ENCODE peak calls at places on chromosomes 2 and 18, in four cellular contexts. One of them, this sample, is unnamed.

GRCh38 chr2:240964221-240964853 is 34.1 kb upstream of the SNED1 start:
- DNase-seq in HepG2: no peak
- DNase-seq in K562: no peak
- DNase-seq in HCT116: no peak
- DNase-seq in this sample: no peak

GRCh38 chr2:85899849-85900248 is 11.1 kb upstream of the ST3GAL5 start:
- DNase-seq in HepG2: no peak
- DNase-seq in K562: no peak
- DNase-seq in HCT116: no peak
- DNase-seq in this sample: no peak

GRCh38 chr18:11751305-11752115 is 62.4 kb downstream of the GNAL start:
- DNase-seq in HepG2: no peak
- DNase-seq in K562: no peak
- DNase-seq in HCT116: no peak
- DNase-seq in this sample: no peak

GRCh38 chr2:20157606-20157970 is 67.3 kb downstream of the SDC1 start:
- DNase-seq in HepG2: no peak
- DNase-seq in K562: no peak
- DNase-seq in HCT116: no peak
- DNase-seq in this sample: no peak

GRCh38 chr2:64859208-64860161 is 129.7 kb upstream of the SLC1A4 start:
- DNase-seq in HepG2: no peak
- DNase-seq in K562: peak; percentile 90
- DNase-seq in HCT116: peak; percentile 63
- DNase-seq in this sample: no peak

GRCh38 chr2:20422679-20423271 is 24.1 kb upstream of the RHOB start:
- DNase-seq in HepG2: peak; percentile 53
- DNase-seq in K562: peak; percentile 49
- DNase-seq in HCT116: no peak
- DNase-seq in this sample: no peak

GRCh38 chr2:45285791-45286390 is 276.6 kb upstream of the SIX2 start:
- DNase-seq in HepG2: no peak
- DNase-seq in K562: no peak
- DNase-seq in HCT116: no peak
- DNase-seq in this sample: no peak

GRCh38 chr2:39120521-39120770 is 405 bp downstream of the SOS1 start:
- DNase-seq in HepG2: no peak
- DNase-seq in K562: no peak
- DNase-seq in HCT116: no peak
- DNase-seq in this sample: no peak

GRCh38 chr2:240651185-240651584 is 25.9 kb downstream of the GPR35 start:
- DNase-seq in HepG2: no peak
- DNase-seq in K562: no peak
- DNase-seq in HCT116: no peak
- DNase-seq in this sample: no peak

GRCh38 chr18:8030201-8030600 is 463.1 kb downstream of the PTPRM start:
- DNase-seq in HepG2: no peak
- DNase-seq in K562: no peak
- DNase-seq in HCT116: no peak
- DNase-seq in this sample: no peak

GRCh38 chr2:1968988-1969700 is 224.8 kb upstream of the PXDN start:
- DNase-seq in HepG2: no peak
- DNase-seq in K562: no peak
- DNase-seq in HCT116: no peak
- DNase-seq in this sample: no peak

GRCh38 chr2:203636896-203637818 is 69.3 kb upstream of the CD28 start:
- DNase-seq in HepG2: no peak
- DNase-seq in K562: no peak
- DNase-seq in HCT116: no peak
- DNase-seq in this sample: no peak

GRCh38 chr2:287471-287885 is 413 bp downstream of the ALKAL2 start:
- DNase-seq in HepG2: no peak
- DNase-seq in K562: no peak
- DNase-seq in HCT116: no peak
- DNase-seq in this sample: no peak

GRCh38 chr18:13984080-13984479 is 68.7 kb upstream of the MC2R start:
- DNase-seq in HepG2: no peak
- DNase-seq in K562: no peak
- DNase-seq in HCT116: no peak
- DNase-seq in this sample: no peak

GRCh38 chr2:150750726-150751125 is 263.3 kb upstream of the RND3 start:
- DNase-seq in HepG2: no peak
- DNase-seq in K562: no peak
- DNase-seq in HCT116: no peak
- DNase-seq in this sample: no peak

GRCh38 chr2:212135739-212136138 is 402.9 kb downstream of the ERBB4 start:
- DNase-seq in HepG2: no peak
- DNase-seq in K562: no peak
- DNase-seq in HCT116: no peak
- DNase-seq in this sample: no peak

GRCh38 chr2:194495046-194495445 is 1162.0 kb upstream of the SLC39A10 start:
- DNase-seq in HepG2: no peak
- DNase-seq in K562: no peak
- DNase-seq in HCT116: no peak
- DNase-seq in this sample: no peak

GRCh38 chr2:11930211-11930761 is 183.9 kb downstream of the LPIN1 start:
- DNase-seq in HepG2: no peak
- DNase-seq in K562: no peak
- DNase-seq in HCT116: no peak
- DNase-seq in this sample: no peak

GRCh38 chr2:28423856-28424605 is 31.4 kb downstream of the FOSL2 start:
- DNase-seq in HepG2: no peak
- DNase-seq in K562: no peak
- DNase-seq in HCT116: no peak
- DNase-seq in this sample: no peak

GRCh38 chr2:150997702-150998480 is 263.8 kb downstream of the RBM43 start:
- DNase-seq in HepG2: no peak
- DNase-seq in K562: no peak
- DNase-seq in HCT116: no peak
- DNase-seq in this sample: no peak

GRCh38 chr2:216181953-216182352 is 72.8 kb downstream of the XRCC5 start:
- DNase-seq in HepG2: no peak
- DNase-seq in K562: no peak
- DNase-seq in HCT116: no peak
- DNase-seq in this sample: no peak

GRCh38 chr2:56077352-56077915 is 106.4 kb upstream of the CCDC85A start:
- DNase-seq in HepG2: peak; percentile 49
- DNase-seq in K562: peak; percentile 32
- DNase-seq in HCT116: peak; percentile 39
- DNase-seq in this sample: no peak

GRCh38 chr2:148955798-148956197 is 80.8 kb downstream of the KIF5C start:
- DNase-seq in HepG2: no peak
- DNase-seq in K562: no peak
- DNase-seq in HCT116: no peak
- DNase-seq in this sample: no peak

GRCh38 chr18:31648966-31649429 is 35.4 kb downstream of the B4GALT6 start:
- DNase-seq in HepG2: peak; percentile 13
- DNase-seq in K562: no peak
- DNase-seq in HCT116: peak; percentile 78
- DNase-seq in this sample: peak; percentile 27

GRCh38 chr2:160384791-160385190 is 108.8 kb downstream of the RBMS1 start:
- DNase-seq in HepG2: no peak
- DNase-seq in K562: no peak
- DNase-seq in HCT116: no peak
- DNase-seq in this sample: no peak

GRCh38 chr2:11175293-11175795 is 20.1 kb downstream of the SLC66A3 start:
- DNase-seq in HepG2: no peak
- DNase-seq in K562: no peak
- DNase-seq in HCT116: no peak
- DNase-seq in this sample: no peak

GRCh38 chr2:159283529-159283928 is 3.0 kb downstream of the WDSUB1 start:
- DNase-seq in HepG2: no peak
- DNase-seq in K562: no peak
- DNase-seq in HCT116: no peak
- DNase-seq in this sample: no peak

GRCh38 chr18:12595571-12596255 is 62.2 kb downstream of the SPIRE1 start:
- DNase-seq in HepG2: peak; percentile 97
- DNase-seq in K562: no peak
- DNase-seq in HCT116: no peak
- DNase-seq in this sample: no peak

GRCh38 chr2:66109419-66109818 is 325.5 kb upstream of the MEIS1 start:
- DNase-seq in HepG2: no peak
- DNase-seq in K562: no peak
- DNase-seq in HCT116: no peak
- DNase-seq in this sample: no peak

GRCh38 chr2:105361132-105361889 is 24.0 kb downstream of the C2orf49 start:
- DNase-seq in HepG2: no peak
- DNase-seq in K562: no peak
- DNase-seq in HCT116: no peak
- DNase-seq in this sample: no peak

GRCh38 chr2:137928547-137929503 is 35.4 kb upstream of the HNMT start:
- DNase-seq in HepG2: peak; percentile 98
- DNase-seq in K562: no peak
- DNase-seq in HCT116: no peak
- DNase-seq in this sample: no peak

GRCh38 chr18:79596451-79597175 is 83.0 kb upstream of the CTDP1 start:
- DNase-seq in HepG2: no peak
- DNase-seq in K562: no peak
- DNase-seq in HCT116: no peak
- DNase-seq in this sample: no peak

GRCh38 chr18:78659748-78660147 is 319.9 kb upstream of the SALL3 start:
- DNase-seq in HepG2: no peak
- DNase-seq in K562: peak; percentile 13
- DNase-seq in HCT116: no peak
- DNase-seq in this sample: no peak

GRCh38 chr18:58041633-58042032 is 2.4 kb upstream of the NEDD4L start:
- DNase-seq in HepG2: peak; percentile 27
- DNase-seq in K562: peak; percentile 73
- DNase-seq in HCT116: no peak
- DNase-seq in this sample: no peak

GRCh38 chr18:36831139-36831538 is 2.2 kb downstream of the KIAA1328 start:
- DNase-seq in HepG2: no peak
- DNase-seq in K562: no peak
- DNase-seq in HCT116: no peak
- DNase-seq in this sample: no peak

GRCh38 chr2:197208029-197208428 is 102.6 kb downstream of the ANKRD44 start:
- DNase-seq in HepG2: no peak
- DNase-seq in K562: no peak
- DNase-seq in HCT116: no peak
- DNase-seq in this sample: no peak

DNA sequence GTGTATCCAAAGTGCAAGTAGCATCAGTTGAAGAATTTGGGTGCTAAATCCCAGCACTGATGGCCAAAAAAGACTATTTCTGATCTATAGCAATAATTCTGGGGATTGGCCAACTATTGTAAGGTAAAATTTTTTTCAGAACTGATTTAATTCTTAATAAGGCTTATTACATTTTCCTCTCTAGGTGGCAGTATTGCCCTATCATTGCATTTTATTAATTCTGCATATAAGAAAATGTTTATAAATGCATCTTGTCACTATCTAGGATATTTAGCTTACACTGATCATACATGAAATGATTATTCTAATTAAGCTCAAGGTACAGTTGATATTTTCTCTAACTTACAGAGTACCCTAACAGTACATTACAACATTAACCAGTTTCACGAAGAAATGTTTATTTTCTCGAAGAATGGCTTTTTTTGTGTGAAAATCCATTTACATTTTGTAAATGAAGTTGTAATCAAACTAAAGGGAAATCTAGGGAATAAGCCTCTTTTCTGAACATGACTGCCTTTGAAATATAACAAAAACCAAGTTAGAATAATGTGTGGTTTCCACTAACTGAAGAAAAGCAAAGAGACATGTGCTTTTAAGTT is 11.0 kb downstream of the TTN start:
- DNase-seq in HepG2: peak; percentile 10
- DNase-seq in K562: peak; percentile 16
- DNase-seq in HCT116: peak; percentile 22
- DNase-seq in this sample: peak; percentile 45
- TF ChIP-seq TCF7L2 in HepG2: no peak
- TF ChIP-seq TCF7L2 in K562: no peak
- TF ChIP-seq TCF7L2 in HCT116: no peak
- TF ChIP-seq TCF7L2 in this sample: no peak

DNA sequence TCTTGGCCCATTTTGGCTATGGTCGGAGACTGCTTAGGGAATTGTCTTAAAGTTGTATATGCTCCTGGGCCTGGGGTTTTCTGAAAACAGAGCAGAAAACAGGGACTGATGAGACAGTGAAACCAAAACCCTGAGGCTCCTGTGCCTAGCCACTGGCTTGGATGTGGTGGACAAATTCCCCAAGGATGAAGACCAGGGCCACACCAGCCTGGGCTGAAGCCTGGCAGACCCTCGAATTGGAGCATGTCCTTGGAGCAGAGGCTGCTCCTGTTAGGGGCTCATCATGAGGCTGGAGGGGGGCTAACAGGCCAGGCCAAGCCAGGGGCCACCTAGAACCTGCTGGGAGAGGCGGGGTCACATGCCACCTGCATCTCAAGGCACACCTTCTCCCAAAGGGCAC is 68.1 kb downstream of the STPG4 start:
- DNase-seq in HepG2: no peak
- DNase-seq in K562: no peak
- DNase-seq in HCT116: no peak
- DNase-seq in this sample: no peak
- H3K27ac ChIP-seq in HepG2: no peak overlapping the region
- H3K27ac ChIP-seq in K562: no peak overlapping the region
- H3K27ac ChIP-seq in HCT116: no peak overlapping the region
- H3K27ac ChIP-seq in this sample: peak overlapping the region; percentile 7

GRCh38 chr2:190511104-190511503 is 23.4 kb downstream of the NEMP2 start:
- DNase-seq in HepG2: peak; percentile 54
- DNase-seq in K562: peak; percentile 43
- DNase-seq in HCT116: peak; percentile 3
- DNase-seq in this sample: no peak

GRCh38 chr2:190504912-190505311 is 29.6 kb downstream of the NEMP2 start:
- DNase-seq in HepG2: no peak
- DNase-seq in K562: no peak
- DNase-seq in HCT116: no peak
- DNase-seq in this sample: no peak

GRCh38 chr2:190506666-190507065 is 27.9 kb downstream of the NEMP2 start:
- DNase-seq in HepG2: no peak
- DNase-seq in K562: no peak
- DNase-seq in HCT116: no peak
- DNase-seq in this sample: no peak

GRCh38 chr2:190505696-190506095 is 28.8 kb downstream of the NEMP2 start:
- DNase-seq in HepG2: no peak
- DNase-seq in K562: no peak
- DNase-seq in HCT116: no peak
- DNase-seq in this sample: no peak

DNA sequence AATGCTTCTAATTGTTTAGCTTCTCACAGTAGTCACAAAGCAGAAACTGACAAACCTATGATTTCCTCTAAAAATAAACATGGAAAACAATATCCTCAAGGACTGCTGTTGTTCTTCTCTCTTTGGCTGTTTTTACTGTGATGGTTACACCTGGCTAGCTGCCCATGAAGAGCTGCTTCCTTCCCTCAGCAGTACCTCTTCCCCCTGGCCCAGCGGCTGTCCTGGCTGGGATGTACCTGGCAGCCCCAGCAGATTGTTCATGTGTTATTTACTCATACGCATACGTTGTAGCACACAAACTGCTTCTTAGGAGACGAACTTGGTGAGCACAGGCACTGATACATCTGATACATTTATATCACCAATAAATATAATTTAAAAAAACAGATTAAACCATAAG is 27.4 kb downstream of the NEMP2 start:
- DNase-seq in HepG2: no peak
- DNase-seq in K562: no peak
- DNase-seq in HCT116: no peak
- DNase-seq in this sample: no peak
- TF ChIP-seq SIN3A in HepG2: no peak
- TF ChIP-seq SIN3A in K562: no peak
- TF ChIP-seq SIN3A in HCT116: no peak
- TF ChIP-seq SIN3A in this sample: no peak

GRCh38 chr2:207796585-207797350 is 27.1 kb upstream of the FZD5 start:
- DNase-seq in HepG2: peak; percentile 87
- DNase-seq in K562: no peak
- DNase-seq in HCT116: no peak
- DNase-seq in this sample: no peak
- TF ChIP-seq TCF7L2 in HepG2: no peak
- TF ChIP-seq TCF7L2 in K562: no peak
- TF ChIP-seq TCF7L2 in HCT116: no peak
- TF ChIP-seq TCF7L2 in this sample: no peak